ENCODE peak calls at places on chromosomes 12 and 14, in ten cellular contexts. I is IMR-90; M is heart right ventricle; S is GM23248; L is A549; V is CD8-positive, alpha-beta T cell; R is body of pancreas; Y is transverse colon; P is left ventricle myocardium inferior; T is H9. Q is an unnamed sample.

GRCh38 chr12:64780220-64780530 is 21.0 kb upstream of the GNS start:
- DNase-seq in I (no peak), M (no peak), S (no peak), L (no peak), V (no peak), R (no peak), Y (no peak), P (no peak), T (no peak), Q (no peak)

GRCh38 chr14:59895721-59896120 is 24.2 kb upstream of the LRRC9 start:
- DNase-seq in I (no peak), M (no peak), S (no peak), L (no peak), V (no peak), R (no peak), Y (no peak), P (no peak), T (no peak), Q (no peak)

GRCh38 chr12:19837543-19837942 is 398.3 kb downstream of the AEBP2 start:
- DNase-seq in I (no peak), M (no peak), S (no peak), L (no peak), V (no peak), R (no peak), Y (no peak), P (no peak), T (no peak), Q (no peak)

GRCh38 chr14:22887990-22888378 is 5.0 kb downstream of the REM2 start:
- DNase-seq in I (no peak), M (no peak), S (no peak), L (no peak), V (peak; percentile 31), R (no peak), Y (peak; percentile 62), P (no peak), T (no peak), Q (no peak)

GRCh38 chr12:116384629-116385485 is 107.4 kb upstream of the MED13L start:
- DNase-seq in I (peak; percentile 76), M (no peak), S (peak; percentile 82), L (peak; percentile 42), V (no peak), R (peak; percentile 10), Y (no peak), P (no peak), T (peak; percentile 79), Q (no peak)

GRCh38 chr12:125330645-125331341 is 265.6 kb downstream of the AACS start:
- DNase-seq in I (no peak), M (peak; percentile 51), S (peak; percentile 64), L (peak; percentile 44), V (peak; percentile 25), R (peak; percentile 72), Y (peak; percentile 74), P (peak; percentile 62), T (peak; percentile 93), Q (no peak)

GRCh38 chr12:5083955-5084849 is 40.5 kb downstream of the KCNA5 start:
- DNase-seq in I (peak; percentile 71), M (peak; percentile 50), S (peak; percentile 67), L (peak; percentile 53), V (no peak), R (peak; percentile 28), Y (no peak), P (no peak), T (no peak), Q (peak; percentile 35)

GRCh38 chr12:38138225-38139221 is 178.1 kb upstream of the ALG10B start:
- DNase-seq in I (peak; percentile 44), M (peak; percentile 67), S (peak; percentile 57), L (peak; percentile 81), V (peak; percentile 71), R (peak; percentile 86), Y (peak; percentile 71), P (no peak), T (peak; percentile 49), Q (peak; percentile 91)

GRCh38 chr12:51240971-51241370 is 2.3 kb downstream of the DAZAP2 start:
- DNase-seq in I (peak; percentile 83), M (no peak), S (peak; percentile 62), L (no peak), V (no peak), R (no peak), Y (no peak), P (no peak), T (no peak), Q (no peak)

GRCh38 chr14:61467281-61467680 is 145.9 kb downstream of the PRKCH start:
- DNase-seq in I (no peak), M (no peak), S (no peak), L (no peak), V (no peak), R (no peak), Y (no peak), P (no peak), T (no peak), Q (no peak)
- H3K4me1 ChIP-seq in I (peaks cover 34% of the 10 kb centered on the region), M (peaks cover 78% of the 10 kb centered on the region), S (peaks cover 59% of the 10 kb centered on the region), L (peaks cover 69% of the 10 kb centered on the region), V (peaks cover 55% of the 10 kb centered on the region), R (peaks cover 10% of the 10 kb centered on the region), Y (peaks cover 34% of the 10 kb centered on the region), P (peaks cover 82% of the 10 kb centered on the region), T (peaks cover 12% of the 10 kb centered on the region), Q (no peaks in the 10 kb centered on the region)

GRCh38 chr12:122082621-122083356 is 4.2 kb downstream of the MLXIP start:
- DNase-seq in I (no peak), M (no peak), S (no peak), L (no peak), V (no peak), R (peak; percentile 3), Y (no peak), P (no peak), T (no peak), Q (no peak)
- H3K4me1 ChIP-seq in I (peaks cover 11% of the 10 kb centered on the region), M (peaks cover 78% of the 10 kb centered on the region), S (peaks cover 20% of the 10 kb centered on the region), L (peaks cover 38% of the 10 kb centered on the region), V (peaks cover 67% of the 10 kb centered on the region), R (peaks cover 58% of the 10 kb centered on the region), Y (peaks cover 78% of the 10 kb centered on the region), P (peaks cover 87% of the 10 kb centered on the region), T (no peaks in the 10 kb centered on the region), Q (peaks cover 37% of the 10 kb centered on the region)

GRCh38 chr14:54709444-54709843 is 142.5 kb downstream of the SAMD4A start:
- DNase-seq in I (no peak), M (no peak), S (no peak), L (no peak), V (no peak), R (no peak), Y (no peak), P (no peak), T (no peak), Q (no peak)

GRCh38 chr14:54706768-54707167 is 139.8 kb downstream of the SAMD4A start:
- DNase-seq in I (no peak), M (no peak), S (no peak), L (no peak), V (no peak), R (no peak), Y (no peak), P (no peak), T (no peak), Q (no peak)

GRCh38 chr14:54709867-54710266 is 142.9 kb downstream of the SAMD4A start:
- DNase-seq in I (no peak), M (no peak), S (no peak), L (no peak), V (no peak), R (no peak), Y (no peak), P (no peak), T (no peak), Q (no peak)

GRCh38 chr14:54708161-54708560 is 141.2 kb downstream of the SAMD4A start:
- DNase-seq in I (no peak), M (no peak), S (no peak), L (no peak), V (no peak), R (no peak), Y (no peak), P (no peak), T (no peak), Q (no peak)

DNA sequence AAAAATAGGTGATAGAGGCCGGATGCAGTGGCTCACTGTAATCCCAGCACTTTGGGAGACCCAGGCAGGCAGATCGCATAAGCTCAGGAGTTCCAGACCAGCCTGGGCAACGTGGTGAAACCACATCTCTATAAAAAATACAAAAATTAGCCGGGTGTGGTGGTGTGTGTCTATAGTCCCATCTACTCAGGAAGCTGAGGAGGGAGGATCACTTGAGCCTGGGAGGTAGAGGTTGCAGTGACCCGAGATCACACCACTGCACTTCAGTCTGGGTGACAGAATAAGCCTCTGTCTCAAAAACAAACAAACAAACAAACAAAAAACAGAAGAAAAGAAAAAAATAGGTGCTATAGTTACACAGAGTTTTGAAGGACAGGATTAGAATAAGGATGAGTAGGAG is 142.1 kb downstream of the SAMD4A start:
- DNase-seq in I (no peak), M (no peak), S (no peak), L (no peak), V (no peak), R (no peak), Y (no peak), P (no peak), T (no peak), Q (no peak)
- H3K4me1 ChIP-seq in I (peaks cover 12% of the 10 kb centered on the region), M (peaks cover 88% of the 10 kb centered on the region), S (peaks cover 22% of the 10 kb centered on the region), L (no peaks in the 10 kb centered on the region), V (peaks cover 20% of the 10 kb centered on the region), R (no peaks in the 10 kb centered on the region), Y (peaks cover 23% of the 10 kb centered on the region), P (peaks cover 86% of the 10 kb centered on the region), T (no peaks in the 10 kb centered on the region), Q (no peaks in the 10 kb centered on the region)

DNA sequence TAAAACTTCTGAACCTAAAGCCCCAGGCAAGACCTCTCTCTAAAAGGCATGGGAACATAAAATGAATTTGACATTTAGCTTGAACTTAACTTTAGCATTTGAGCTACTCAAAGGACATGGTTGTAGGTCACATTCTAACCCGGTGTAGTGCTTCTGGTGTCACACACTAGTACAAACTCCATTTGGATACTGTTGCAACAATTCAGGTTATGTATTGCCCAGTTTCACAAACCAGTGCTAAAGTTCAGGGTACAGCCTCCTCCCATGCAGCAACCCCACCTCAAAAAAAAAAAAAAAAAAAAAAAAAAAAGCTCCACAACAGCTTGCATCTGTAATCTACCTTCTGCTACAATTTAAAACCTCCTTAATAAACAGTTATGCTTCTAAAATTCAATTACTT is 7.8 kb downstream of the PPTC7 start:
- DNase-seq in I (no peak), M (no peak), S (no peak), L (peak; percentile 18), V (no peak), R (no peak), Y (no peak), P (no peak), T (no peak), Q (no peak)
- H3K4me1 ChIP-seq in I (peaks cover 10% of the 10 kb centered on the region), M (peaks cover 71% of the 10 kb centered on the region), S (peaks cover 21% of the 10 kb centered on the region), L (peaks cover 49% of the 10 kb centered on the region), V (peaks cover 44% of the 10 kb centered on the region), R (peaks cover 39% of the 10 kb centered on the region), Y (peaks cover 72% of the 10 kb centered on the region), P (peaks cover 85% of the 10 kb centered on the region), T (peaks cover 6% of the 10 kb centered on the region), Q (peaks cover 24% of the 10 kb centered on the region)

GRCh38 chr12:58099476-58099875 is 158.1 kb downstream of the ATP23 start:
- DNase-seq in I (no peak), M (no peak), S (no peak), L (no peak), V (no peak), R (no peak), Y (no peak), P (no peak), T (no peak), Q (no peak)
- H3K4me1 ChIP-seq in I (no peaks in the 10 kb centered on the region), M (no peaks in the 10 kb centered on the region), S (no peaks in the 10 kb centered on the region), L (no peaks in the 10 kb centered on the region), V (no peaks in the 10 kb centered on the region), R (peaks cover 13% of the 10 kb centered on the region), Y (no peaks in the 10 kb centered on the region), P (peaks cover 11% of the 10 kb centered on the region), T (no peaks in the 10 kb centered on the region), Q (no peaks in the 10 kb centered on the region)

GRCh38 chr14:101466456-101467180 is 94.7 kb upstream of the DIO3 start:
- DNase-seq in I (no peak), M (no peak), S (no peak), L (no peak), V (no peak), R (no peak), Y (no peak), P (no peak), T (peak; percentile 10), Q (no peak)
- H3K4me1 ChIP-seq in I (no peaks in the 10 kb centered on the region), M (no peaks in the 10 kb centered on the region), S (no peaks in the 10 kb centered on the region), L (peaks cover 39% of the 10 kb centered on the region), V (no peaks in the 10 kb centered on the region), R (peaks cover 13% of the 10 kb centered on the region), Y (no peaks in the 10 kb centered on the region), P (no peaks in the 10 kb centered on the region), T (no peaks in the 10 kb centered on the region), Q (no peaks in the 10 kb centered on the region)